ENCODE peak calls at places on chromosomes 12 and 14, in seven cellular contexts. One of them, this sample, is unnamed.

GRCh38 chr12:4443616-4444015 is 2.0 kb downstream of the FGF6 start:
- DNase-seq in H1: no peak
- DNase-seq in H9: peak
- DNase-seq in IMR-90: no peak
- DNase-seq in mesenchymal stem cell: no peak
- DNase-seq in neuronal stem cell: no peak
- DNase-seq in trophoblast cell: no peak
- DNase-seq in this sample: no peak

GRCh38 chr12:92076106-92076505 is 69.5 kb downstream of the BTG1 start:
- DNase-seq in H1: no peak
- DNase-seq in H9: no peak
- DNase-seq in IMR-90: no peak
- DNase-seq in mesenchymal stem cell: no peak
- DNase-seq in neuronal stem cell: no peak
- DNase-seq in trophoblast cell: no peak
- DNase-seq in this sample: no peak

GRCh38 chr12:19150273-19150895 is 20.9 kb downstream of the PLEKHA5 start:
- DNase-seq in H1: no peak
- DNase-seq in H9: no peak
- DNase-seq in IMR-90: no peak
- DNase-seq in mesenchymal stem cell: peak
- DNase-seq in neuronal stem cell: no peak
- DNase-seq in trophoblast cell: no peak
- DNase-seq in this sample: no peak

GRCh38 chr12:25252946-25253345 is 2.2 kb upstream of the KRAS start:
- DNase-seq in H1: no peak
- DNase-seq in H9: no peak
- DNase-seq in IMR-90: no peak
- DNase-seq in mesenchymal stem cell: peak
- DNase-seq in neuronal stem cell: no peak
- DNase-seq in trophoblast cell: peak
- DNase-seq in this sample: no peak

GRCh38 chr14:90911121-90911520 is 94.9 kb upstream of the TTC7B start:
- DNase-seq in H1: no peak
- DNase-seq in H9: no peak
- DNase-seq in IMR-90: no peak
- DNase-seq in mesenchymal stem cell: peak
- DNase-seq in neuronal stem cell: no peak
- DNase-seq in trophoblast cell: no peak
- DNase-seq in this sample: no peak

GRCh38 chr14:62179367-62180018 is 417.3 kb downstream of the SNAPC1 start:
- DNase-seq in H1: peak
- DNase-seq in H9: peak
- DNase-seq in IMR-90: peak
- DNase-seq in mesenchymal stem cell: peak
- DNase-seq in neuronal stem cell: peak
- DNase-seq in trophoblast cell: peak
- DNase-seq in this sample: peak

GRCh38 chr12:11813422-11813813 is 163.9 kb downstream of the ETV6 start:
- DNase-seq in H1: no peak
- DNase-seq in H9: no peak
- DNase-seq in IMR-90: no peak
- DNase-seq in mesenchymal stem cell: no peak
- DNase-seq in neuronal stem cell: no peak
- DNase-seq in trophoblast cell: no peak
- DNase-seq in this sample: peak

GRCh38 chr14:96804821-96805374 is 7.7 kb downstream of the VRK1 start:
- DNase-seq in H1: no peak
- DNase-seq in H9: no peak
- DNase-seq in IMR-90: peak
- DNase-seq in mesenchymal stem cell: no peak
- DNase-seq in neuronal stem cell: no peak
- DNase-seq in trophoblast cell: no peak
- DNase-seq in this sample: no peak

DNA sequence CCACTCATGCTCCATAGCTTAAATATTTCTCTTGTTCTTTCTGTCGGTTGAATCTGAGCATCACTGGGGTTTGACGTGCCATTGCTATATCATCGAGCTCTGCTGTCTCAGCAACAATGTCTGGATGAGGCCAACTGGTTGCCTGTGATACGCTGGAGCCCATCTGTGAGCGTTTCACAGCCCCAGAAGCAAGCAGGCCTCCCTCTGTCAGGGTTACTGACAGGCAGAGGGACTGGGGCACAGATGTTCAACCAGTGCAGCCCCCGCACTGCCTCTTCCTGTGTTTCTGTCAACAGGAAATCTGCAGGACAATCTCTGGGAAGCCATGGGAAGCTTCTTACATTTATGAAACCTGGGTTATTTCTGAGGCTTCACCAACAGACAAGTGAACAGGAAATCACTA is 23.9 kb downstream of the DMAC2L start:
- DNase-seq in H1: no peak
- DNase-seq in H9: no peak
- DNase-seq in IMR-90: peak
- DNase-seq in mesenchymal stem cell: peak
- DNase-seq in neuronal stem cell: no peak
- DNase-seq in trophoblast cell: no peak
- DNase-seq in this sample: peak
- H3K27ac ChIP-seq in H1: peak
- H3K27ac ChIP-seq in H9: peak
- H3K27ac ChIP-seq in IMR-90: peak
- H3K27ac ChIP-seq in mesenchymal stem cell: peak
- H3K27ac ChIP-seq in neuronal stem cell: peak
- H3K27ac ChIP-seq in trophoblast cell: peak
- H3K27ac ChIP-seq in this sample: no peak

GRCh38 chr12:131592972-131593371 is 117.9 kb upstream of the SFSWAP start:
- DNase-seq in H1: no peak
- DNase-seq in H9: no peak
- DNase-seq in IMR-90: no peak
- DNase-seq in mesenchymal stem cell: no peak
- DNase-seq in neuronal stem cell: no peak
- DNase-seq in trophoblast cell: no peak
- DNase-seq in this sample: no peak
- H3K23ac ChIP-seq in H1: no peak
- H3K23ac ChIP-seq in H9: no peak
- H3K23ac ChIP-seq in IMR-90: no peak
- H3K23ac ChIP-seq in mesenchymal stem cell: no peak
- H3K23ac ChIP-seq in neuronal stem cell: no peak
- H3K23ac ChIP-seq in trophoblast cell: no peak
- H3K23ac ChIP-seq in this sample: no peak

GRCh38 chr14:92747701-92748258 is 647 bp downstream of the LGMN start:
- DNase-seq in H1: no peak
- DNase-seq in H9: no peak
- DNase-seq in IMR-90: no peak
- DNase-seq in mesenchymal stem cell: peak
- DNase-seq in neuronal stem cell: no peak
- DNase-seq in trophoblast cell: peak
- DNase-seq in this sample: peak
- H3K27ac ChIP-seq in H1: no peak
- H3K27ac ChIP-seq in H9: no peak
- H3K27ac ChIP-seq in IMR-90: no peak
- H3K27ac ChIP-seq in mesenchymal stem cell: no peak
- H3K27ac ChIP-seq in neuronal stem cell: no peak
- H3K27ac ChIP-seq in trophoblast cell: peak
- H3K27ac ChIP-seq in this sample: no peak

DNA sequence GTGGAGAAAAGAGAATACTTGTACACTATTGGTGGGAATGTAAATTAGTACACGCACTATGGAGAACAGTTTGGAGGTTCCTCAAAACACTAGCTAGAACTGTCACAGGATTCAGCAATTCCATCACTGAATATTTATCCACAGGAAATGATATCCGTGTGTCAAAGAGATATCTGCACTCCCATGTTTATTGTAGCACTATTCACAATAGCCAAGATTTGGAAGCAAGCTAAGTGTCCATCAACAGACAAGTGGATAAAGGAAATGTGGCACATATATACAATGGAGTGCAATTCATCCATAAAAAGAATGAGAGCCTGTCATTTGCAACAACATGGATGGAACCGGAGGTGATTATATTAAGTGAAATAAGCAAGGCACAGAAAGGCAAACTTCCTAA is 428.5 kb downstream of the CCDC91 start:
- DNase-seq in H1: no peak
- DNase-seq in H9: no peak
- DNase-seq in IMR-90: no peak
- DNase-seq in mesenchymal stem cell: no peak
- DNase-seq in neuronal stem cell: no peak
- DNase-seq in trophoblast cell: no peak
- DNase-seq in this sample: no peak
- H3K23ac ChIP-seq in H1: no peak
- H3K23ac ChIP-seq in H9: no peak
- H3K23ac ChIP-seq in IMR-90: no peak
- H3K23ac ChIP-seq in mesenchymal stem cell: no peak
- H3K23ac ChIP-seq in neuronal stem cell: no peak
- H3K23ac ChIP-seq in trophoblast cell: no peak
- H3K23ac ChIP-seq in this sample: no peak

DNA sequence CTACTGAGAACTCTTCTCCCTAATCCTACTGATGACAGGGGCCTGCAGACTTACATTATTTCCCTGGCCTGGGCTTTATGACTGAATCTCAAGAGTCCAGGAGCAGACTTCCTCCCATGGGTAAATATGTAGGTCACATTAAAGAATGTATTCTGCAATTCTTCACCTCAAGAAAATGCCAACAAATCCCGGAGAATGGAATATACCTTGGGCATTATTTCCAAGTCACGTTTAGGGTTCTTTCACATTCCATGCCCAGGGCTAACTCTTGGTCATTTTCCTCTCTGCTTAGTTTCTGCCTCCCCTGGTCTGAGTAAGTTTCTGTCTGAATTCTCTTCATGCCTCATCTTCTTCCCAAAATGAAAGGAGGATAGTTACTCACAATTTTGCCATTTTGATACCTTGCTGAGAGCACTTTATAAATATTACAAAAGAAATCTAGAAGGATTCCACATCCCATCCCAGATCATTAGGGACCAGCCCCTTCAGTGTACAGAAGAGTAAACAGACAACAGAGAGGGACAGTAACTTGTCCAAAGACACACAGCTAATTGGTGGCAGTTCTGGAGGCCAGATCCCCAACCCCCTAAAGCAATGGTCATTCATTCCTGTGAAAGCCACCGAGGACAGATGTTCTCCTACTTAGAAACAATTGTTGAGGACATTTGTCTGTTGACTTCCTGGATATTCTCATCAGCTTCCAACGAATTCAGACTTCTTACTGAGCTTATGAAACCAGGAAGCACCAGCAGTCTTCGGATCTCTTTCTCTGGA is 605 bp downstream of the PAH start:
- DNase-seq in H1: no peak
- DNase-seq in H9: no peak
- DNase-seq in IMR-90: no peak
- DNase-seq in mesenchymal stem cell: no peak
- DNase-seq in neuronal stem cell: no peak
- DNase-seq in trophoblast cell: no peak
- DNase-seq in this sample: no peak
- H3K27ac ChIP-seq in H1: no peak
- H3K27ac ChIP-seq in H9: no peak
- H3K27ac ChIP-seq in IMR-90: no peak
- H3K27ac ChIP-seq in mesenchymal stem cell: no peak
- H3K27ac ChIP-seq in neuronal stem cell: no peak
- H3K27ac ChIP-seq in trophoblast cell: no peak
- H3K27ac ChIP-seq in this sample: no peak

GRCh38 chr12:51163795-51164194 is 9.1 kb downstream of the TFCP2 start:
- DNase-seq in H1: no peak
- DNase-seq in H9: no peak
- DNase-seq in IMR-90: no peak
- DNase-seq in mesenchymal stem cell: no peak
- DNase-seq in neuronal stem cell: no peak
- DNase-seq in trophoblast cell: no peak
- DNase-seq in this sample: no peak

GRCh38 chr12:51160814-51161459 is 12.0 kb downstream of the TFCP2 start:
- DNase-seq in H1: no peak
- DNase-seq in H9: no peak
- DNase-seq in IMR-90: no peak
- DNase-seq in mesenchymal stem cell: peak
- DNase-seq in neuronal stem cell: no peak
- DNase-seq in trophoblast cell: no peak
- DNase-seq in this sample: no peak

GRCh38 chr12:51156366-51156765 is 16.6 kb downstream of the TFCP2 start:
- DNase-seq in H1: no peak
- DNase-seq in H9: no peak
- DNase-seq in IMR-90: no peak
- DNase-seq in mesenchymal stem cell: peak
- DNase-seq in neuronal stem cell: no peak
- DNase-seq in trophoblast cell: no peak
- DNase-seq in this sample: peak

DNA sequence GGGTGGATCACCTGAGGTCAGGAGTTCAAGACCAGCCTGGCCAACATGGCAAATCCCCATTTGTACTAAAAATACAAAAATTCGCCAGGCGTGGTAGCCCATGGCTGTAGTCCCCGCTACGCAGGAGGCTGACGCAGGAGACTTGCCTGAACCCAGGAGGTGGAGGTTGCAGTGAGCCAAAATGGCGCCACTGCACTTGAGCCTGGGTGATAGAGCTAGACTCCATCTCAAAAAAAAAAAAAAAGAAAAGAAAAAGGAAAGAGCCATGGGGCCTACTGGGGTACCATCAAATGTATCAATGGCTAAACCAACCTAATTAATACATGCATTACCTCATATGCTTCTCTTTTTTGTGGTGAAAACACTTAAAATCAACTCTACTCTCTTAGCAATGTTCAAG is 10.7 kb downstream of the TFCP2 start:
- DNase-seq in H1: no peak
- DNase-seq in H9: no peak
- DNase-seq in IMR-90: no peak
- DNase-seq in mesenchymal stem cell: no peak
- DNase-seq in neuronal stem cell: no peak
- DNase-seq in trophoblast cell: no peak
- DNase-seq in this sample: no peak
- H3K23ac ChIP-seq in H1: no peak
- H3K23ac ChIP-seq in H9: no peak
- H3K23ac ChIP-seq in IMR-90: no peak
- H3K23ac ChIP-seq in mesenchymal stem cell: no peak
- H3K23ac ChIP-seq in neuronal stem cell: no peak
- H3K23ac ChIP-seq in trophoblast cell: no peak
- H3K23ac ChIP-seq in this sample: no peak

GRCh38 chr14:34710006-34710405 is 4.4 kb downstream of the CFL2 start:
- DNase-seq in H1: no peak
- DNase-seq in H9: no peak
- DNase-seq in IMR-90: no peak
- DNase-seq in mesenchymal stem cell: no peak
- DNase-seq in neuronal stem cell: no peak
- DNase-seq in trophoblast cell: no peak
- DNase-seq in this sample: no peak
- H3K27ac ChIP-seq in H1: no peak
- H3K27ac ChIP-seq in H9: no peak
- H3K27ac ChIP-seq in IMR-90: peak
- H3K27ac ChIP-seq in mesenchymal stem cell: no peak
- H3K27ac ChIP-seq in neuronal stem cell: no peak
- H3K27ac ChIP-seq in trophoblast cell: no peak
- H3K27ac ChIP-seq in this sample: no peak

GRCh38 chr14:71403673-71404072 is 496.4 kb downstream of the PCNX1 start:
- DNase-seq in H1: no peak
- DNase-seq in H9: no peak
- DNase-seq in IMR-90: peak
- DNase-seq in mesenchymal stem cell: peak
- DNase-seq in neuronal stem cell: no peak
- DNase-seq in trophoblast cell: no peak
- DNase-seq in this sample: peak
- H3K23ac ChIP-seq in H1: no peak
- H3K23ac ChIP-seq in H9: no peak
- H3K23ac ChIP-seq in IMR-90: no peak
- H3K23ac ChIP-seq in mesenchymal stem cell: no peak
- H3K23ac ChIP-seq in neuronal stem cell: no peak
- H3K23ac ChIP-seq in trophoblast cell: no peak
- H3K23ac ChIP-seq in this sample: no peak

This sample was measured in mesendoderm.